ENCODE peak calls at places on chromosomes 7 and 10, in seven cellular contexts. One of them, this sample, is unnamed.

GRCh38 chr10:99938563-99938962 is 71.2 kb downstream of the DNMBP start:
- DNase-seq in Kasumi-1: no peak
- DNase-seq in NT2/D1: no peak
- DNase-seq in effector CD4-positive, alpha-beta T cell: no peak
- DNase-seq in A172: peak; percentile 79
- DNase-seq in HFF-Myc: no peak
- DNase-seq in smooth muscle cell of the brain vasculature: no peak
- DNase-seq in this sample: no peak

GRCh38 chr10:47206449-47207279 is 93.3 kb upstream of the GDF10 start:
- DNase-seq in Kasumi-1: no peak
- DNase-seq in NT2/D1: no peak
- DNase-seq in effector CD4-positive, alpha-beta T cell: no peak
- DNase-seq in A172: peak; percentile 31
- DNase-seq in HFF-Myc: no peak
- DNase-seq in smooth muscle cell of the brain vasculature: no peak
- DNase-seq in this sample: no peak

GRCh38 chr10:45428611-45429510 is 54.8 kb downstream of the ALOX5 start:
- DNase-seq in Kasumi-1: no peak
- DNase-seq in NT2/D1: no peak
- DNase-seq in effector CD4-positive, alpha-beta T cell: no peak
- DNase-seq in A172: no peak
- DNase-seq in HFF-Myc: no peak
- DNase-seq in smooth muscle cell of the brain vasculature: no peak
- DNase-seq in this sample: no peak

GRCh38 chr7:1242601-1243289 is 10.1 kb downstream of the UNCX start:
- DNase-seq in Kasumi-1: no peak
- DNase-seq in NT2/D1: no peak
- DNase-seq in effector CD4-positive, alpha-beta T cell: no peak
- DNase-seq in A172: no peak
- DNase-seq in HFF-Myc: no peak
- DNase-seq in smooth muscle cell of the brain vasculature: no peak
- DNase-seq in this sample: no peak

GRCh38 chr10:80289451-80290287 is at the start of gene MAT1A:
- DNase-seq in Kasumi-1: no peak
- DNase-seq in NT2/D1: no peak
- DNase-seq in effector CD4-positive, alpha-beta T cell: no peak
- DNase-seq in A172: peak; percentile 44
- DNase-seq in HFF-Myc: no peak
- DNase-seq in smooth muscle cell of the brain vasculature: no peak
- DNase-seq in this sample: peak; percentile 77

GRCh38 chr10:84293574-84294016 is 34.8 kb upstream of the CCSER2 start:
- DNase-seq in Kasumi-1: peak; percentile 39
- DNase-seq in NT2/D1: no peak
- DNase-seq in effector CD4-positive, alpha-beta T cell: no peak
- DNase-seq in A172: no peak
- DNase-seq in HFF-Myc: no peak
- DNase-seq in smooth muscle cell of the brain vasculature: no peak
- DNase-seq in this sample: no peak

GRCh38 chr7:28957064-28957821 is 887 bp downstream of the TRIL start:
- DNase-seq in Kasumi-1: no peak
- DNase-seq in NT2/D1: no peak
- DNase-seq in effector CD4-positive, alpha-beta T cell: no peak
- DNase-seq in A172: no peak
- DNase-seq in HFF-Myc: no peak
- DNase-seq in smooth muscle cell of the brain vasculature: no peak
- DNase-seq in this sample: peak; percentile 34

GRCh38 chr7:45921699-45922519 is 837 bp upstream of the IGFBP3 start:
- DNase-seq in Kasumi-1: no peak
- DNase-seq in NT2/D1: peak; percentile 84
- DNase-seq in effector CD4-positive, alpha-beta T cell: no peak
- DNase-seq in A172: peak; percentile 54
- DNase-seq in HFF-Myc: peak; percentile 30
- DNase-seq in smooth muscle cell of the brain vasculature: peak; percentile 67
- DNase-seq in this sample: peak; percentile 80

GRCh38 chr7:68014031-68014774 is 1017.6 kb downstream of the TYW1 start:
- DNase-seq in Kasumi-1: no peak
- DNase-seq in NT2/D1: no peak
- DNase-seq in effector CD4-positive, alpha-beta T cell: no peak
- DNase-seq in A172: no peak
- DNase-seq in HFF-Myc: no peak
- DNase-seq in smooth muscle cell of the brain vasculature: no peak
- DNase-seq in this sample: no peak

GRCh38 chr7:85191383-85191782 is 4.5 kb upstream of the SEMA3D start:
- DNase-seq in Kasumi-1: peak; percentile 39
- DNase-seq in NT2/D1: no peak
- DNase-seq in effector CD4-positive, alpha-beta T cell: no peak
- DNase-seq in A172: peak; percentile 58
- DNase-seq in HFF-Myc: no peak
- DNase-seq in smooth muscle cell of the brain vasculature: no peak
- DNase-seq in this sample: no peak

GRCh38 chr7:64574481-64575159 is 11.7 kb upstream of the ZNF680 start:
- DNase-seq in Kasumi-1: no peak
- DNase-seq in NT2/D1: no peak
- DNase-seq in effector CD4-positive, alpha-beta T cell: no peak
- DNase-seq in A172: no peak
- DNase-seq in HFF-Myc: no peak
- DNase-seq in smooth muscle cell of the brain vasculature: no peak
- DNase-seq in this sample: peak; percentile 88